ENCODE peak calls at places on chromosome 9, in ten cellular contexts. One of them, this sample, is unnamed. For H3K4me1, the result is how much of the 10 kb centered on the place peaks cover.

GRCh38 chr9:97980918-97981827 is 2.0 kb upstream of the ANP32B start:
- DNase-seq in IMR-90: no peak
- DNase-seq in uterus: peak
- DNase-seq in kidney: no peak
- DNase-seq in ovary: no peak
- DNase-seq in thyroid gland: no peak
- DNase-seq in tibial artery: no peak
- DNase-seq in pancreas: no peak
- DNase-seq in breast epithelium: peak
- DNase-seq in Peyer's patch: no peak
- DNase-seq in this sample: peak

GRCh38 chr9:121842612-121842978 is 191.2 kb downstream of the DAB2IP start:
- DNase-seq in kidney: no peak
- DNase-seq in breast epithelium: no peak
- DNase-seq in uterus: no peak
- DNase-seq in thyroid gland: no peak
- DNase-seq in Peyer's patch: no peak
- DNase-seq in pancreas: no peak
- DNase-seq in ovary: no peak
- DNase-seq in tibial artery: no peak
- DNase-seq in IMR-90: peak
- DNase-seq in this sample: no peak

GRCh38 chr9:108779506-108779905 is 76.3 kb downstream of the ACTL7B start:
- DNase-seq in thyroid gland: no peak
- DNase-seq in kidney: no peak
- DNase-seq in pancreas: no peak
- DNase-seq in Peyer's patch: no peak
- DNase-seq in IMR-90: no peak
- DNase-seq in tibial artery: no peak
- DNase-seq in breast epithelium: no peak
- DNase-seq in uterus: no peak
- DNase-seq in ovary: no peak
- DNase-seq in this sample: no peak

GRCh38 chr9:96193356-96193755 is 108.6 kb downstream of the HSD17B3 start:
- DNase-seq in tibial artery: no peak
- DNase-seq in uterus: no peak
- DNase-seq in IMR-90: no peak
- DNase-seq in kidney: no peak
- DNase-seq in thyroid gland: no peak
- DNase-seq in ovary: no peak
- DNase-seq in breast epithelium: no peak
- DNase-seq in pancreas: no peak
- DNase-seq in Peyer's patch: no peak
- DNase-seq in this sample: no peak

GRCh38 chr9:80025131-80025530 is 453.4 kb downstream of the TLE4 start:
- DNase-seq in uterus: no peak
- DNase-seq in breast epithelium: no peak
- DNase-seq in kidney: no peak
- DNase-seq in IMR-90: no peak
- DNase-seq in tibial artery: no peak
- DNase-seq in thyroid gland: no peak
- DNase-seq in pancreas: no peak
- DNase-seq in ovary: no peak
- DNase-seq in Peyer's patch: no peak
- DNase-seq in this sample: no peak

GRCh38 chr9:1050125-1050895 is at the start of gene DMRT2:
- DNase-seq in IMR-90: peak
- DNase-seq in tibial artery: peak
- DNase-seq in ovary: peak
- DNase-seq in pancreas: peak
- DNase-seq in thyroid gland: peak
- DNase-seq in uterus: peak
- DNase-seq in kidney: peak
- DNase-seq in Peyer's patch: peak
- DNase-seq in breast epithelium: peak
- DNase-seq in this sample: peak

GRCh38 chr9:112020680-112021596 is 124.3 kb downstream of the UGCG start:
- DNase-seq in uterus: no peak
- DNase-seq in tibial artery: no peak
- DNase-seq in thyroid gland: no peak
- DNase-seq in IMR-90: peak
- DNase-seq in Peyer's patch: no peak
- DNase-seq in breast epithelium: no peak
- DNase-seq in ovary: no peak
- DNase-seq in pancreas: no peak
- DNase-seq in kidney: no peak
- DNase-seq in this sample: no peak

GRCh38 chr9:35104586-35104985 is 1.7 kb upstream of the STOML2 start:
- DNase-seq in tibial artery: peak
- DNase-seq in thyroid gland: no peak
- DNase-seq in pancreas: no peak
- DNase-seq in Peyer's patch: peak
- DNase-seq in ovary: no peak
- DNase-seq in uterus: no peak
- DNase-seq in kidney: no peak
- DNase-seq in breast epithelium: no peak
- DNase-seq in IMR-90: no peak
- DNase-seq in this sample: no peak

GRCh38 chr9:105633373-105633772 is 28.9 kb upstream of the TAL2 start:
- DNase-seq in ovary: no peak
- DNase-seq in pancreas: no peak
- DNase-seq in IMR-90: no peak
- DNase-seq in breast epithelium: no peak
- DNase-seq in thyroid gland: no peak
- DNase-seq in uterus: no peak
- DNase-seq in tibial artery: no peak
- DNase-seq in Peyer's patch: no peak
- DNase-seq in kidney: no peak
- DNase-seq in this sample: no peak

GRCh38 chr9:38662763-38663593 is 42.6 kb upstream of the ANKRD18A start:
- DNase-seq in pancreas: no peak
- DNase-seq in kidney: no peak
- DNase-seq in IMR-90: no peak
- DNase-seq in Peyer's patch: no peak
- DNase-seq in thyroid gland: no peak
- DNase-seq in uterus: no peak
- DNase-seq in tibial artery: no peak
- DNase-seq in ovary: no peak
- DNase-seq in breast epithelium: no peak
- DNase-seq in this sample: no peak
- TF ChIP-seq CTCF in pancreas: no peak
- TF ChIP-seq CTCF in kidney: no peak
- TF ChIP-seq CTCF in IMR-90: peak
- TF ChIP-seq CTCF in Peyer's patch: no peak
- TF ChIP-seq CTCF in thyroid gland: no peak
- TF ChIP-seq CTCF in uterus: no peak
- TF ChIP-seq CTCF in tibial artery: no peak
- TF ChIP-seq CTCF in ovary: no peak
- TF ChIP-seq CTCF in breast epithelium: no peak
- TF ChIP-seq CTCF in this sample: peak

GRCh38 chr9:122931851-122932199 is 513 bp upstream of the ZBTB26 start:
- DNase-seq in uterus: no peak
- DNase-seq in ovary: no peak
- DNase-seq in thyroid gland: no peak
- DNase-seq in breast epithelium: no peak
- DNase-seq in pancreas: no peak
- DNase-seq in Peyer's patch: no peak
- DNase-seq in kidney: no peak
- DNase-seq in IMR-90: peak
- DNase-seq in tibial artery: no peak
- DNase-seq in this sample: no peak

GRCh38 chr9:122923947-122924346 is 7.4 kb downstream of the ZBTB26 start:
- DNase-seq in kidney: no peak
- DNase-seq in Peyer's patch: no peak
- DNase-seq in breast epithelium: no peak
- DNase-seq in uterus: no peak
- DNase-seq in IMR-90: no peak
- DNase-seq in thyroid gland: no peak
- DNase-seq in tibial artery: no peak
- DNase-seq in pancreas: no peak
- DNase-seq in ovary: no peak
- DNase-seq in this sample: no peak

GRCh38 chr9:122930933-122931850 is at the start of gene ZBTB26:
- DNase-seq in pancreas: peak
- DNase-seq in breast epithelium: peak
- DNase-seq in Peyer's patch: peak
- DNase-seq in kidney: peak
- DNase-seq in ovary: peak
- DNase-seq in tibial artery: peak
- DNase-seq in IMR-90: peak
- DNase-seq in thyroid gland: peak
- DNase-seq in uterus: peak
- DNase-seq in this sample: peak

GRCh38 chr9:122930541-122930932 is 775 bp downstream of the ZBTB26 start:
- DNase-seq in Peyer's patch: no peak
- DNase-seq in ovary: no peak
- DNase-seq in IMR-90: no peak
- DNase-seq in thyroid gland: no peak
- DNase-seq in breast epithelium: no peak
- DNase-seq in tibial artery: no peak
- DNase-seq in pancreas: no peak
- DNase-seq in uterus: no peak
- DNase-seq in kidney: no peak
- DNase-seq in this sample: no peak

GRCh38 chr9:122929803-122930354 is 1.4 kb downstream of the ZBTB26 start:
- DNase-seq in ovary: no peak
- DNase-seq in pancreas: no peak
- DNase-seq in uterus: no peak
- DNase-seq in IMR-90: no peak
- DNase-seq in breast epithelium: no peak
- DNase-seq in tibial artery: no peak
- DNase-seq in thyroid gland: no peak
- DNase-seq in Peyer's patch: no peak
- DNase-seq in kidney: no peak
- DNase-seq in this sample: no peak
- H3K4me3 ChIP-seq in ovary: no peak
- H3K4me3 ChIP-seq in pancreas: no peak
- H3K4me3 ChIP-seq in uterus: no peak
- H3K4me3 ChIP-seq in IMR-90: no peak
- H3K4me3 ChIP-seq in breast epithelium: no peak
- H3K4me3 ChIP-seq in tibial artery: no peak
- H3K4me3 ChIP-seq in thyroid gland: no peak
- H3K4me3 ChIP-seq in Peyer's patch: no peak
- H3K4me3 ChIP-seq in kidney: peak
- H3K4me3 ChIP-seq in this sample: peak

GRCh38 chr9:37243588-37244345 is 123.4 kb downstream of the ZCCHC7 start:
- DNase-seq in kidney: no peak
- DNase-seq in breast epithelium: no peak
- DNase-seq in ovary: no peak
- DNase-seq in IMR-90: no peak
- DNase-seq in Peyer's patch: no peak
- DNase-seq in thyroid gland: no peak
- DNase-seq in uterus: no peak
- DNase-seq in pancreas: no peak
- DNase-seq in tibial artery: no peak
- DNase-seq in this sample: no peak

GRCh38 chr9:37239224-37239859 is 119.0 kb downstream of the ZCCHC7 start:
- DNase-seq in tibial artery: no peak
- DNase-seq in breast epithelium: no peak
- DNase-seq in thyroid gland: no peak
- DNase-seq in kidney: no peak
- DNase-seq in pancreas: no peak
- DNase-seq in ovary: no peak
- DNase-seq in uterus: no peak
- DNase-seq in IMR-90: no peak
- DNase-seq in Peyer's patch: no peak
- DNase-seq in this sample: no peak

GRCh38 chr9:37239921-37240320 is 119.5 kb downstream of the ZCCHC7 start:
- DNase-seq in ovary: no peak
- DNase-seq in thyroid gland: no peak
- DNase-seq in uterus: no peak
- DNase-seq in kidney: no peak
- DNase-seq in tibial artery: no peak
- DNase-seq in pancreas: no peak
- DNase-seq in breast epithelium: no peak
- DNase-seq in IMR-90: no peak
- DNase-seq in Peyer's patch: no peak
- DNase-seq in this sample: no peak

GRCh38 chr9:37242089-37242488 is 121.7 kb downstream of the ZCCHC7 start:
- DNase-seq in pancreas: no peak
- DNase-seq in Peyer's patch: no peak
- DNase-seq in breast epithelium: no peak
- DNase-seq in IMR-90: no peak
- DNase-seq in tibial artery: no peak
- DNase-seq in kidney: no peak
- DNase-seq in uterus: no peak
- DNase-seq in ovary: no peak
- DNase-seq in thyroid gland: no peak
- DNase-seq in this sample: no peak

GRCh38 chr9:37241340-37241739 is 121.0 kb downstream of the ZCCHC7 start:
- DNase-seq in IMR-90: no peak
- DNase-seq in kidney: no peak
- DNase-seq in breast epithelium: no peak
- DNase-seq in tibial artery: no peak
- DNase-seq in thyroid gland: no peak
- DNase-seq in pancreas: no peak
- DNase-seq in Peyer's patch: no peak
- DNase-seq in ovary: no peak
- DNase-seq in uterus: no peak
- DNase-seq in this sample: no peak
- H3K4me1 ChIP-seq in IMR-90: under half
- H3K4me1 ChIP-seq in kidney: under half
- H3K4me1 ChIP-seq in breast epithelium: under half
- H3K4me1 ChIP-seq in tibial artery: under half
- H3K4me1 ChIP-seq in thyroid gland: under half
- H3K4me1 ChIP-seq in pancreas: under half
- H3K4me1 ChIP-seq in Peyer's patch: under half
- H3K4me1 ChIP-seq in ovary: under half
- H3K4me1 ChIP-seq in uterus: under half
- H3K4me1 ChIP-seq in this sample: under half

GRCh38 chr9:94981661-94982060 is 255.2 kb downstream of the AOPEP start:
- DNase-seq in pancreas: no peak
- DNase-seq in uterus: no peak
- DNase-seq in breast epithelium: no peak
- DNase-seq in kidney: no peak
- DNase-seq in ovary: no peak
- DNase-seq in tibial artery: no peak
- DNase-seq in thyroid gland: no peak
- DNase-seq in IMR-90: no peak
- DNase-seq in Peyer's patch: no peak
- DNase-seq in this sample: no peak

GRCh38 chr9:94979904-94980507 is 253.5 kb downstream of the AOPEP start:
- DNase-seq in kidney: no peak
- DNase-seq in IMR-90: no peak
- DNase-seq in thyroid gland: no peak
- DNase-seq in breast epithelium: no peak
- DNase-seq in ovary: no peak
- DNase-seq in Peyer's patch: no peak
- DNase-seq in tibial artery: no peak
- DNase-seq in pancreas: no peak
- DNase-seq in uterus: no peak
- DNase-seq in this sample: no peak

GRCh38 chr9:94982211-94982610 is 255.7 kb downstream of the AOPEP start:
- DNase-seq in kidney: no peak
- DNase-seq in Peyer's patch: no peak
- DNase-seq in breast epithelium: no peak
- DNase-seq in pancreas: no peak
- DNase-seq in thyroid gland: no peak
- DNase-seq in IMR-90: no peak
- DNase-seq in uterus: no peak
- DNase-seq in tibial artery: no peak
- DNase-seq in ovary: no peak
- DNase-seq in this sample: no peak

GRCh38 chr9:94983552-94983951 is 257.1 kb downstream of the AOPEP start:
- DNase-seq in kidney: no peak
- DNase-seq in IMR-90: no peak
- DNase-seq in breast epithelium: no peak
- DNase-seq in ovary: no peak
- DNase-seq in tibial artery: no peak
- DNase-seq in pancreas: no peak
- DNase-seq in Peyer's patch: no peak
- DNase-seq in thyroid gland: no peak
- DNase-seq in uterus: no peak
- DNase-seq in this sample: no peak

GRCh38 chr9:94980947-94981632 is 254.6 kb downstream of the AOPEP start:
- DNase-seq in kidney: no peak
- DNase-seq in uterus: no peak
- DNase-seq in breast epithelium: no peak
- DNase-seq in thyroid gland: no peak
- DNase-seq in IMR-90: no peak
- DNase-seq in pancreas: no peak
- DNase-seq in ovary: no peak
- DNase-seq in Peyer's patch: no peak
- DNase-seq in tibial artery: no peak
- DNase-seq in this sample: no peak
- TF ChIP-seq CTCF in kidney: no peak
- TF ChIP-seq CTCF in uterus: no peak
- TF ChIP-seq CTCF in breast epithelium: no peak
- TF ChIP-seq CTCF in thyroid gland: no peak
- TF ChIP-seq CTCF in IMR-90: no peak
- TF ChIP-seq CTCF in pancreas: no peak
- TF ChIP-seq CTCF in ovary: no peak
- TF ChIP-seq CTCF in Peyer's patch: no peak
- TF ChIP-seq CTCF in tibial artery: no peak
- TF ChIP-seq CTCF in this sample: no peak